ENCODE peak calls at places on chromosome 17, in nine cellular contexts. One of them, this sample, is unnamed.

GRCh38 chr17:77829871-77830799 is 128.4 kb upstream of the TNRC6C start:
- DNase-seq in body of pancreas: peak; percentile 25
- DNase-seq in T-helper 1 cell: no peak
- DNase-seq in germinal center: no peak
- DNase-seq in activated T-cell treated with anti-CD3 and anti-CD28 coated beads, Interleukin-2, amount 50 U/mL, for 48 hours: no peak
- DNase-seq in fibroblast of mammary gland: peak; percentile 78
- DNase-seq in EH: peak; percentile 79
- DNase-seq in stimulated activated CD4-positive, alpha-beta T cell treated with anti-CD3 and anti-CD28 coated beads, Interleukin-1b, Interleukin-23, amount 100 ng/mL, for 24 hours: no peak
- DNase-seq in progenitor cell of endocrine pancreas: no peak
- DNase-seq in this sample: peak; percentile 45

GRCh38 chr17:55704412-55704811 is 18.3 kb downstream of the TMEM100 start:
- DNase-seq in germinal center: no peak
- DNase-seq in stimulated activated CD4-positive, alpha-beta T cell treated with anti-CD3 and anti-CD28 coated beads, Interleukin-1b, Interleukin-23, amount 100 ng/mL, for 24 hours: no peak
- DNase-seq in EH: no peak
- DNase-seq in progenitor cell of endocrine pancreas: no peak
- DNase-seq in activated T-cell treated with anti-CD3 and anti-CD28 coated beads, Interleukin-2, amount 50 U/mL, for 48 hours: no peak
- DNase-seq in T-helper 1 cell: no peak
- DNase-seq in fibroblast of mammary gland: peak; percentile 52
- DNase-seq in body of pancreas: no peak
- DNase-seq in this sample: no peak

GRCh38 chr17:64441772-64442549 is 7.0 kb upstream of the MILR1 start:
- DNase-seq in stimulated activated CD4-positive, alpha-beta T cell treated with anti-CD3 and anti-CD28 coated beads, Interleukin-1b, Interleukin-23, amount 100 ng/mL, for 24 hours: no peak
- DNase-seq in fibroblast of mammary gland: peak; percentile 44
- DNase-seq in T-helper 1 cell: no peak
- DNase-seq in germinal center: no peak
- DNase-seq in progenitor cell of endocrine pancreas: no peak
- DNase-seq in EH: peak; percentile 30
- DNase-seq in activated T-cell treated with anti-CD3 and anti-CD28 coated beads, Interleukin-2, amount 50 U/mL, for 48 hours: peak; percentile 26
- DNase-seq in body of pancreas: no peak
- DNase-seq in this sample: peak; percentile 84

GRCh38 chr17:42187833-42188232 is 2.6 kb upstream of the HCRT start:
- DNase-seq in germinal center: no peak
- DNase-seq in fibroblast of mammary gland: no peak
- DNase-seq in T-helper 1 cell: no peak
- DNase-seq in activated T-cell treated with anti-CD3 and anti-CD28 coated beads, Interleukin-2, amount 50 U/mL, for 48 hours: no peak
- DNase-seq in progenitor cell of endocrine pancreas: no peak
- DNase-seq in body of pancreas: no peak
- DNase-seq in EH: no peak
- DNase-seq in stimulated activated CD4-positive, alpha-beta T cell treated with anti-CD3 and anti-CD28 coated beads, Interleukin-1b, Interleukin-23, amount 100 ng/mL, for 24 hours: no peak
- DNase-seq in this sample: no peak

GRCh38 chr17:77125432-77125901 is 15.3 kb upstream of the SEC14L1 start:
- DNase-seq in progenitor cell of endocrine pancreas: no peak
- DNase-seq in stimulated activated CD4-positive, alpha-beta T cell treated with anti-CD3 and anti-CD28 coated beads, Interleukin-1b, Interleukin-23, amount 100 ng/mL, for 24 hours: no peak
- DNase-seq in EH: peak; percentile 95
- DNase-seq in T-helper 1 cell: no peak
- DNase-seq in fibroblast of mammary gland: peak; percentile 84
- DNase-seq in body of pancreas: no peak
- DNase-seq in activated T-cell treated with anti-CD3 and anti-CD28 coated beads, Interleukin-2, amount 50 U/mL, for 48 hours: no peak
- DNase-seq in germinal center: no peak
- DNase-seq in this sample: peak; percentile 96

GRCh38 chr17:80941743-80942211 is 49.9 kb upstream of the CHMP6 start:
- DNase-seq in stimulated activated CD4-positive, alpha-beta T cell treated with anti-CD3 and anti-CD28 coated beads, Interleukin-1b, Interleukin-23, amount 100 ng/mL, for 24 hours: no peak
- DNase-seq in T-helper 1 cell: no peak
- DNase-seq in fibroblast of mammary gland: no peak
- DNase-seq in germinal center: no peak
- DNase-seq in EH: peak; percentile 19
- DNase-seq in activated T-cell treated with anti-CD3 and anti-CD28 coated beads, Interleukin-2, amount 50 U/mL, for 48 hours: no peak
- DNase-seq in progenitor cell of endocrine pancreas: no peak
- DNase-seq in body of pancreas: peak; percentile 13
- DNase-seq in this sample: no peak

GRCh38 chr17:56536766-56537165 is 56.7 kb upstream of the NOG start:
- DNase-seq in germinal center: no peak
- DNase-seq in progenitor cell of endocrine pancreas: no peak
- DNase-seq in EH: no peak
- DNase-seq in stimulated activated CD4-positive, alpha-beta T cell treated with anti-CD3 and anti-CD28 coated beads, Interleukin-1b, Interleukin-23, amount 100 ng/mL, for 24 hours: no peak
- DNase-seq in body of pancreas: no peak
- DNase-seq in T-helper 1 cell: no peak
- DNase-seq in activated T-cell treated with anti-CD3 and anti-CD28 coated beads, Interleukin-2, amount 50 U/mL, for 48 hours: no peak
- DNase-seq in fibroblast of mammary gland: no peak
- DNase-seq in this sample: no peak

GRCh38 chr17:31147507-31148202 is 52.9 kb downstream of the NF1 start:
- DNase-seq in germinal center: no peak
- DNase-seq in fibroblast of mammary gland: peak; percentile 70
- DNase-seq in body of pancreas: no peak
- DNase-seq in progenitor cell of endocrine pancreas: no peak
- DNase-seq in stimulated activated CD4-positive, alpha-beta T cell treated with anti-CD3 and anti-CD28 coated beads, Interleukin-1b, Interleukin-23, amount 100 ng/mL, for 24 hours: no peak
- DNase-seq in EH: peak; percentile 55
- DNase-seq in T-helper 1 cell: no peak
- DNase-seq in activated T-cell treated with anti-CD3 and anti-CD28 coated beads, Interleukin-2, amount 50 U/mL, for 48 hours: no peak
- DNase-seq in this sample: no peak

GRCh38 chr17:16922386-16923096 is 49.4 kb downstream of the TNFRSF13B start:
- DNase-seq in stimulated activated CD4-positive, alpha-beta T cell treated with anti-CD3 and anti-CD28 coated beads, Interleukin-1b, Interleukin-23, amount 100 ng/mL, for 24 hours: no peak
- DNase-seq in body of pancreas: no peak
- DNase-seq in germinal center: no peak
- DNase-seq in activated T-cell treated with anti-CD3 and anti-CD28 coated beads, Interleukin-2, amount 50 U/mL, for 48 hours: no peak
- DNase-seq in progenitor cell of endocrine pancreas: no peak
- DNase-seq in T-helper 1 cell: no peak
- DNase-seq in fibroblast of mammary gland: no peak
- DNase-seq in EH: peak; percentile 23
- DNase-seq in this sample: no peak

GRCh38 chr17:59483860-59484259 is 81.5 kb upstream of the DHX40 start:
- DNase-seq in progenitor cell of endocrine pancreas: no peak
- DNase-seq in germinal center: no peak
- DNase-seq in EH: no peak
- DNase-seq in activated T-cell treated with anti-CD3 and anti-CD28 coated beads, Interleukin-2, amount 50 U/mL, for 48 hours: no peak
- DNase-seq in body of pancreas: no peak
- DNase-seq in T-helper 1 cell: no peak
- DNase-seq in stimulated activated CD4-positive, alpha-beta T cell treated with anti-CD3 and anti-CD28 coated beads, Interleukin-1b, Interleukin-23, amount 100 ng/mL, for 24 hours: no peak
- DNase-seq in fibroblast of mammary gland: no peak
- DNase-seq in this sample: no peak

GRCh38 chr17:29246638-29247037 is at the start of gene CRYBA1:
- DNase-seq in EH: no peak
- DNase-seq in stimulated activated CD4-positive, alpha-beta T cell treated with anti-CD3 and anti-CD28 coated beads, Interleukin-1b, Interleukin-23, amount 100 ng/mL, for 24 hours: no peak
- DNase-seq in progenitor cell of endocrine pancreas: no peak
- DNase-seq in T-helper 1 cell: no peak
- DNase-seq in fibroblast of mammary gland: no peak
- DNase-seq in body of pancreas: no peak
- DNase-seq in activated T-cell treated with anti-CD3 and anti-CD28 coated beads, Interleukin-2, amount 50 U/mL, for 48 hours: no peak
- DNase-seq in germinal center: no peak
- DNase-seq in this sample: no peak

This sample was measured in SW480.